ENCODE peak calls at places on chromosomes 6 and 20, in six cellular contexts. A, Y, S, Q, Z and I are unnamed samples.

GRCh38 chr20:50967621-50968020 is 9.0 kb downstream of the MOCS3 start:
- DNase-seq in S (no peak), A (no peak), Y (no peak), Z (no peak), Q (no peak), I (no peak)

GRCh38 chr20:33733654-33734576 is 2.1 kb downstream of the ZNF341 start:
- DNase-seq in Y (no peak), Z (no peak), A (peak), Q (no peak), S (no peak), I (no peak)

GRCh38 chr6:35363293-35363750 is 21.0 kb downstream of the PPARD start:
- DNase-seq in Q (no peak), S (no peak), Y (peak), A (no peak), Z (no peak), I (no peak)

GRCh38 chr6:125095501-125096301 is 57.9 kb upstream of the TPD52L1 start:
- DNase-seq in S (no peak), Z (no peak), A (peak), Y (no peak), Q (no peak), I (no peak)

GRCh38 chr6:134787261-134787871 is 162.5 kb downstream of the ALDH8A1 start:
- DNase-seq in S (no peak), A (peak), Y (no peak), Q (no peak), Z (no peak), I (no peak)

GRCh38 chr20:59765599-59766177 is 161.3 kb downstream of the PHACTR3 start:
- DNase-seq in S (no peak), A (no peak), Y (peak), Z (peak), Q (no peak), I (no peak)

GRCh38 chr6:92826633-92827032 is 592.7 kb downstream of the EPHA7 start:
- DNase-seq in S (no peak), Q (no peak), A (no peak), Z (no peak), Y (no peak), I (no peak)

GRCh38 chr6:129350278-129350677 is 359.7 kb downstream of the ARHGAP18 start:
- DNase-seq in Y (no peak), Z (no peak), A (no peak), Q (no peak), S (no peak), I (no peak)

GRCh38 chr6:154356690-154357089 is at the start of gene IPCEF1:
- DNase-seq in A (no peak), Q (no peak), S (no peak), Z (no peak), Y (no peak), I (no peak)

GRCh38 chr6:41056768-41057490 is 3.9 kb downstream of the APOBEC2 start:
- DNase-seq in S (no peak), Z (no peak), Q (no peak), A (no peak), Y (no peak), I (no peak)

GRCh38 chr6:146902846-146903245 is 301.4 kb upstream of the STXBP5 start:
- DNase-seq in Y (no peak), Q (no peak), Z (no peak), S (no peak), A (no peak), I (no peak)

GRCh38 chr6:49564552-49564951 is 14.1 kb downstream of the C6orf141 start:
- DNase-seq in Q (no peak), S (no peak), Z (no peak), A (no peak), Y (no peak), I (no peak)

GRCh38 chr6:46199387-46199786 is 28.6 kb upstream of the ENPP5 start:
- DNase-seq in S (no peak), Q (no peak), Z (no peak), A (no peak), Y (no peak), I (no peak)

GRCh38 chr6:73606428-73606827 is 47.4 kb downstream of the SLC17A5 start:
- DNase-seq in A (no peak), S (no peak), Q (no peak), Y (no peak), Z (no peak), I (no peak)

GRCh38 chr20:49203011-49203410 is 14.9 kb upstream of the STAU1 start:
- DNase-seq in Q (no peak), Y (no peak), A (no peak), Z (no peak), S (no peak), I (no peak)

GRCh38 chr6:71107935-71108420 is 151.1 kb upstream of the B3GAT2 start:
- DNase-seq in A (peak), Z (no peak), Y (no peak), S (no peak), Q (no peak), I (no peak)

GRCh38 chr20:25039697-25040437 is 18.1 kb downstream of the ACSS1 start:
- DNase-seq in Q (no peak), Y (peak), A (peak), Z (no peak), S (no peak), I (no peak)